ENCODE peak calls at places on chromosomes 12 and 14, in seven cellular contexts. W is C1 segment of cervical spinal cord, S is BJ, F is lower leg skin, N is AML-193, K is skeletal muscle cell, E is amniotic epithelial cell. H is an unnamed sample.

GRCh38 chr12:601976-602699 is 61.1 kb downstream of the NINJ2 start:
- DNase-seq in K (no peak), W (no peak), F (no peak), E (no peak), S (no peak), N (no peak), H (no peak)

GRCh38 chr12:9049520-9050133 is 60.3 kb downstream of the KLRG1 start:
- DNase-seq in K (no peak), E (peak), S (no peak), F (no peak), W (no peak), N (peak), H (peak)

GRCh38 chr14:104436047-104436531 is 143.5 kb upstream of the C14orf180 start:
- DNase-seq in K (no peak), S (no peak), W (no peak), N (no peak), F (peak), E (no peak), H (no peak)

GRCh38 chr14:34562776-34563150 is 23.3 kb upstream of the EAPP start:
- DNase-seq in W (no peak), S (no peak), K (no peak), E (no peak), N (no peak), F (no peak), H (no peak)

GRCh38 chr14:105891631-105892452 is 365.5 kb downstream of the TMEM121 start:
- DNase-seq in N (no peak), F (peak), K (no peak), S (no peak), W (no peak), E (no peak), H (no peak)

GRCh38 chr12:53502331-53502730 is 1.2 kb downstream of the TARBP2 start:
- DNase-seq in K (no peak), E (peak), S (no peak), W (no peak), N (no peak), F (peak), H (no peak)

GRCh38 chr14:80037349-80037748 is 174.0 kb downstream of the DIO2 start:
- DNase-seq in K (no peak), S (no peak), W (no peak), N (no peak), E (no peak), F (no peak), H (no peak)

GRCh38 chr12:68890701-68891113 is 42.3 kb downstream of the CPM start:
- DNase-seq in W (no peak), F (no peak), E (no peak), K (no peak), S (no peak), N (no peak), H (no peak)

GRCh38 chr12:2168808-2169207 is 116.0 kb downstream of the CACNA1C start:
- DNase-seq in S (no peak), N (no peak), E (no peak), K (no peak), F (no peak), W (no peak), H (no peak)

GRCh38 chr12:102549691-102550090 is 69.3 kb upstream of the IGF1 start:
- DNase-seq in K (no peak), F (no peak), S (no peak), N (no peak), W (no peak), E (no peak), H (no peak)

GRCh38 chr12:67671419-67671818 is 22.9 kb downstream of the DYRK2 start:
- DNase-seq in S (peak), N (no peak), F (no peak), W (no peak), K (no peak), E (peak), H (no peak)

GRCh38 chr14:35215110-35215872 is 76.9 kb upstream of the PSMA6 start:
- DNase-seq in S (peak), F (no peak), W (no peak), E (peak), N (no peak), K (no peak), H (peak)

GRCh38 chr14:22792158-22792557 is 23.1 kb downstream of the SLC7A7 start:
- DNase-seq in S (no peak), K (no peak), E (no peak), W (no peak), F (no peak), N (no peak), H (no peak)

GRCh38 chr14:85601246-85601645 is 71.3 kb downstream of the FLRT2 start:
- DNase-seq in S (no peak), N (no peak), W (no peak), E (no peak), K (no peak), F (no peak), H (no peak)

GRCh38 chr12:75818863-75819262 is 212.7 kb downstream of the PHLDA1 start:
- DNase-seq in F (no peak), N (no peak), E (no peak), S (no peak), K (no peak), W (no peak), H (no peak)

GRCh38 chr12:127430401-127430800 is 836.6 kb upstream of the TMEM132C start:
- DNase-seq in F (no peak), E (no peak), S (no peak), K (no peak), N (no peak), W (no peak), H (no peak)

GRCh38 chr12:43285248-43285647 is 266.8 kb downstream of the ADAMTS20 start:
- DNase-seq in S (peak), N (no peak), E (peak), W (no peak), K (peak), F (no peak), H (peak)

GRCh38 chr14:99175331-99176155 is 96.5 kb downstream of the BCL11B start:
- DNase-seq in K (no peak), E (no peak), F (peak), W (no peak), N (no peak), S (no peak), H (no peak)

GRCh38 chr14:55138091-55138490 is 9.0 kb downstream of the LGALS3 start:
- DNase-seq in K (no peak), E (no peak), N (no peak), F (peak), W (no peak), S (no peak), H (no peak)

GRCh38 chr14:34580381-34580780 is 40.9 kb upstream of the EAPP start:
- DNase-seq in K (no peak), E (no peak), S (no peak), N (no peak), W (no peak), F (peak), H (no peak)

GRCh38 chr14:22926316-22926715 is 2.9 kb downstream of the PRMT5 start:
- DNase-seq in E (no peak), S (no peak), N (no peak), F (no peak), W (no peak), K (no peak), H (no peak)

GRCh38 chr12:87812711-87813110 is 216.5 kb downstream of the C12orf50 start:
- DNase-seq in K (no peak), S (no peak), W (no peak), E (peak), F (no peak), N (no peak), H (no peak)

GRCh38 chr12:60106207-60106606 is 510.4 kb downstream of the SLC16A7 start:
- DNase-seq in E (peak), N (no peak), W (no peak), F (no peak), K (peak), S (no peak), H (no peak)

GRCh38 chr12:87427770-87428169 is 601.4 kb downstream of the C12orf50 start:
- DNase-seq in S (no peak), E (no peak), K (no peak), N (no peak), F (no peak), W (no peak), H (no peak)

GRCh38 chr12:88737838-88738472 is 157.7 kb upstream of the KITLG start:
- DNase-seq in F (no peak), K (no peak), E (no peak), N (no peak), W (no peak), S (no peak), H (no peak)

GRCh38 chr14:23695220-23695999 is 59.2 kb downstream of the DHRS2 start:
- DNase-seq in F (no peak), E (no peak), S (no peak), K (no peak), W (no peak), N (no peak), H (no peak)

GRCh38 chr14:32457213-32457920 is 128.3 kb downstream of the AKAP6 start:
- DNase-seq in E (peak), S (peak), N (no peak), F (no peak), K (no peak), W (no peak), H (no peak)

GRCh38 chr14:39060818-39061437 is 42.1 kb downstream of the SEC23A start:
- DNase-seq in K (no peak), F (no peak), N (no peak), E (no peak), W (no peak), S (no peak), H (no peak)

GRCh38 chr12:92745874-92746553 is 43.2 kb downstream of the PLEKHG7 start:
- DNase-seq in K (peak), F (peak), E (peak), N (no peak), S (peak), W (peak), H (peak)

GRCh38 chr12:75558262-75558661 is 46.9 kb upstream of the KRR1 start:
- DNase-seq in F (no peak), W (no peak), K (no peak), E (no peak), S (no peak), N (no peak), H (no peak)

GRCh38 chr12:124359671-124360581 is 65.0 kb downstream of the RFLNA start:
- DNase-seq in N (no peak), F (peak), E (no peak), S (no peak), W (no peak), K (no peak), H (no peak)

GRCh38 chr14:106831322-106831720 is 1304.9 kb downstream of the TMEM121 start:
- DNase-seq in S (no peak), W (no peak), N (no peak), F (peak), K (no peak), E (no peak), H (no peak)

GRCh38 chr12:2314492-2314891 is 261.7 kb downstream of the CACNA1C start:
- DNase-seq in N (no peak), S (no peak), K (no peak), W (no peak), E (no peak), F (no peak), H (no peak)

GRCh38 chr12:31346211-31346610 is 20.3 kb upstream of the SINHCAF start:
- DNase-seq in K (no peak), F (no peak), E (no peak), S (no peak), W (no peak), N (no peak), H (no peak)

GRCh38 chr12:51393676-51394545 is 2.7 kb upstream of the GALNT6 start:
- DNase-seq in W (no peak), N (peak), E (peak), S (peak), K (peak), F (peak), H (peak)

GRCh38 chr12:70197362-70197744 is 45.9 kb upstream of the CNOT2 start:
- DNase-seq in W (no peak), S (no peak), F (no peak), N (no peak), E (peak), K (peak), H (no peak)

GRCh38 chr12:91289881-91290280 is 107.3 kb upstream of the DCN start:
- DNase-seq in E (peak), N (no peak), S (no peak), K (no peak), F (no peak), W (no peak), H (no peak)

GRCh38 chr12:28253175-28253641 is 63.0 kb downstream of the CCDC91 start:
- DNase-seq in N (no peak), E (peak), K (no peak), S (no peak), W (no peak), F (no peak), H (peak)

GRCh38 chr12:65825573-65826512 is 1.6 kb downstream of the HMGA2 start:
- DNase-seq in S (no peak), K (no peak), N (no peak), E (peak), F (peak), W (no peak), H (no peak)

GRCh38 chr12:131369094-131369845 is 341.6 kb upstream of the SFSWAP start:
- DNase-seq in S (no peak), W (no peak), K (no peak), N (no peak), E (no peak), F (peak), H (no peak)

H was measured in AG09309.